ENCODE peak calls at places on chromosome 13, in ten cellular contexts. E, Y, S, O, Z, W, Q, N, X and J are unnamed samples.

GRCh38 chr13:79745141-79745540 is 264.2 kb downstream of the NDFIP2 start:
- DNase-seq in E (peak; percentile 26), Y (no peak), S (no peak), O (no peak), Z (no peak), W (no peak), Q (no peak), N (no peak), X (no peak), J (no peak)

GRCh38 chr13:43014162-43014561 is 9.2 kb upstream of the DNAJC15 start:
- DNase-seq in E (no peak), Y (no peak), S (no peak), O (no peak), Z (no peak), W (no peak), Q (no peak), N (no peak), X (no peak), J (no peak)

GRCh38 chr13:29472317-29472961 is 123.0 kb downstream of the SLC7A1 start:
- DNase-seq in E (peak; percentile 61), Y (no peak), S (no peak), O (peak; percentile 72), Z (peak; percentile 51), W (no peak), Q (no peak), N (no peak), X (no peak), J (peak; percentile 64)

GRCh38 chr13:114199961-114200672 is 21.1 kb downstream of the CFAP97D2 start:
- DNase-seq in E (no peak), Y (no peak), S (no peak), O (no peak), Z (no peak), W (no peak), Q (no peak), N (no peak), X (no peak), J (no peak)

GRCh38 chr13:72104656-72105180 is 237.7 kb upstream of the DACH1 start:
- DNase-seq in E (peak; percentile 49), Y (no peak), S (no peak), O (peak; percentile 83), Z (no peak), W (no peak), Q (no peak), N (no peak), X (peak; percentile 0), J (no peak)

GRCh38 chr13:101649490-101650126 is 197.1 kb downstream of the ITGBL1 start:
- DNase-seq in E (peak; percentile 81), Y (no peak), S (no peak), O (peak; percentile 94), Z (no peak), W (no peak), Q (no peak), N (no peak), X (no peak), J (no peak)

GRCh38 chr13:95032114-95032513 is 269.1 kb downstream of the ABCC4 start:
- DNase-seq in E (no peak), Y (no peak), S (no peak), O (no peak), Z (no peak), W (no peak), Q (no peak), N (no peak), X (no peak), J (no peak)

GRCh38 chr13:48436661-48437242 is 23.8 kb upstream of the LPAR6 start:
- DNase-seq in E (no peak), Y (no peak), S (no peak), O (peak; percentile 59), Z (no peak), W (no peak), Q (no peak), N (no peak), X (no peak), J (no peak)

GRCh38 chr13:72686766-72687165 is 40.7 kb downstream of the MZT1 start:
- DNase-seq in E (no peak), Y (no peak), S (no peak), O (no peak), Z (no peak), W (no peak), Q (no peak), N (no peak), X (no peak), J (no peak)

GRCh38 chr13:62209539-62209938 is 793.9 kb upstream of the PCDH20 start:
- DNase-seq in E (no peak), Y (no peak), S (no peak), O (no peak), Z (peak; percentile 8), W (no peak), Q (no peak), N (no peak), X (no peak), J (no peak)

GRCh38 chr13:42412812-42413795 is 141.2 kb downstream of the AKAP11 start:
- DNase-seq in E (no peak), Y (no peak), S (no peak), O (no peak), Z (no peak), W (no peak), Q (no peak), N (no peak), X (no peak), J (no peak)

GRCh38 chr13:74570834-74571233 is 436.6 kb upstream of the KLF12 start:
- DNase-seq in E (peak; percentile 58), Y (no peak), S (no peak), O (peak; percentile 77), Z (no peak), W (peak; percentile 23), Q (no peak), N (no peak), X (no peak), J (no peak)

GRCh38 chr13:74574964-74575728 is 440.9 kb upstream of the KLF12 start:
- DNase-seq in E (no peak), Y (no peak), S (peak; percentile 80), O (no peak), Z (no peak), W (no peak), Q (no peak), N (no peak), X (no peak), J (no peak)

GRCh38 chr13:74575729-74576125 is 441.5 kb upstream of the KLF12 start:
- DNase-seq in E (peak; percentile 46), Y (peak; percentile 35), S (peak; percentile 83), O (peak; percentile 47), Z (peak; percentile 28), W (no peak), Q (peak; percentile 83), N (no peak), X (no peak), J (no peak)

GRCh38 chr13:74571811-74572210 is 437.6 kb upstream of the KLF12 start:
- DNase-seq in E (no peak), Y (no peak), S (no peak), O (peak; percentile 70), Z (no peak), W (no peak), Q (no peak), N (no peak), X (no peak), J (no peak)

GRCh38 chr13:74573654-74574053 is 439.4 kb upstream of the KLF12 start:
- DNase-seq in E (no peak), Y (no peak), S (no peak), O (no peak), Z (no peak), W (no peak), Q (no peak), N (no peak), X (no peak), J (no peak)
- TF ChIP-seq CTCF in E (no peak), Y (no peak), S (peak; percentile 31), O (no peak), Z (no peak), W (peak; percentile 12), Q (no peak), N (peak; percentile 2), X (no peak), J (no peak)

DNA sequence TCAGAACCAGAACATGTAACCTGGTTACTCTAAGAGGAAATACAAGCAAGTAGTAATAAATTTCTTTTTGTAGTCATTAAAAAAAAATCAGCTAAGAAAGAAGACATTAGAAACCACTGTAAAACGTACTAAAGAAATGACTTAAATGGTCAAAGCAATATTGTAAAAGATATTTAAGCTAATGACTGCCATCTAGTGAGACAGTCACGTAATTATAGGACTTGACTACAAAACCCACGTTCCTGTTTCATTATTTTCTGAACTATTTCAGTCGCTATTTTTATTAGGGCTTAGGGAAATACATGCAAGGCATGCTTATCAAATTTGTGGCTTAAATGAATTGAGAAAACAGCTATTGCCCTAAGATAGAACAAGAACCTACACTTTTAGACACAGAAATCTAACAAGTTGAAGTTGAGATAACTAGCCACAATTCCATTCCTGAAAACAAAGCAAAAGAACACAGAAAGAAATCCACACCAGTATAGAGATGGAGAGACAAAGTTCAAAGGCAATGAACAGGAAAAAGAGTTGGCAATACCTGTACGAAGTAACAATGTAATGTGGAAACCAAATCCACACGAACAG is 17.9 kb downstream of the ALG5 start:
- DNase-seq in E (peak; percentile 68), Y (no peak), S (no peak), O (peak; percentile 57), Z (no peak), W (no peak), Q (no peak), N (no peak), X (no peak), J (no peak)
- TF ChIP-seq CTCF in E (peak; percentile 68), Y (peak; percentile 18), S (peak; percentile 61), O (peak; percentile 33), Z (peak; percentile 53), W (peak; percentile 39), Q (peak; percentile 60), N (peak; percentile 23), X (peak; percentile 17), J (peak; percentile 16)

GRCh38 chr13:20550799-20551198 is 16.2 kb upstream of the IFT88 start:
- DNase-seq in E (peak; percentile 4), Y (no peak), S (no peak), O (no peak), Z (no peak), W (no peak), Q (no peak), N (no peak), X (no peak), J (no peak)
- TF ChIP-seq CTCF in E (no peak), Y (no peak), S (no peak), O (no peak), Z (no peak), W (no peak), Q (no peak), N (no peak), X (no peak), J (no peak)

DNA sequence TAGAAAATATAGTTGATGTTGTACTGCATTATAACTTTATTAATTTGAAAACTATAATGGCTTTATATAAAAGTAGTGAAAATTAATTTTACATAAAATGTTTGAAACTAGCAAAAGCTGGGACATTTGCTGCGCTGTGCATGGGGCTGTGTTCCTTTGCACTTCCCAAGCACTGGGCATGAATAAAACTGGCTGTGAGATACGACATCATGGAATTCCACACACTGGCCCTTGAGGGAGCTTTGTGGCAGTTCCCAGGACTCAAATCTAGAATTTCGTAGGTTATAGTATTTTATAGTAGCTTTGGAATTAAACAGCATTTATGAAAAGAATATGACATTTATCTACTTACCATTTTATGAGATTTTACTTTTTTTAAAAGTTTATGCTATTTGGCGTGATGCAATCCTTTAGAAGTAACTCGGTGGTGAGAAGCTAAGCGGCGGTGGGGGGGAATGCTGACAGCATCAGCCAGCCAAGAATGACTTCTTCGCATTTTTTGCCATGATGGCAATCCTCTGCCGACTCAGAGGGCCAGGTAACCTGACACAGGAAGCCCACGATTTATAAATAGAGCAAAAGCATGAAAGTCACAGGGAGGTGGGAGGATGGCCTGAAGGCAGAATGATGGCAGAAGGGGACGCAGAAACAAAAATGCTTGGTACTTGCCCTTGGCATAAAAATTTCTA is 553.5 kb downstream of the MYO16 start:
- DNase-seq in E (peak; percentile 29), Y (no peak), S (no peak), O (no peak), Z (no peak), W (no peak), Q (no peak), N (no peak), X (no peak), J (no peak)
- TF ChIP-seq CTCF in E (no peak), Y (no peak), S (no peak), O (no peak), Z (no peak), W (no peak), Q (no peak), N (no peak), X (no peak), J (no peak)